ENCODE peak calls at places on chromosomes 12 and 14, in six cellular contexts. J is suprapubic skin; O is stomach; Q is psoas muscle; G is mucosa of descending colon; X is CD4-positive, CD25-positive, alpha-beta regulatory T cell. I is an unnamed sample. For H3K4me1, the result is how much of the 10 kb centered on the place peaks cover.

GRCh38 chr14:54356172-54356571 is 40.6 kb upstream of the CDKN3 start:
- DNase-seq in J (no peak), O (no peak), Q (no peak), G (no peak), X (no peak), I (no peak)

GRCh38 chr12:110282956-110283817 is 2.1 kb downstream of the ATP2A2 start:
- DNase-seq in J (no peak), O (no peak), Q (no peak), G (no peak), X (no peak), I (no peak)

GRCh38 chr14:76673261-76673660 is 88.0 kb upstream of the VASH1 start:
- DNase-seq in J (no peak), O (no peak), Q (no peak), G (no peak), X (no peak), I (no peak)

GRCh38 chr14:80637726-80638619 is 303.6 kb downstream of the CEP128 start:
- DNase-seq in J (no peak), O (no peak), Q (no peak), G (no peak), X (no peak), I (no peak)

GRCh38 chr12:89464974-89465592 is 59.5 kb downstream of the GALNT4 start:
- DNase-seq in J (no peak), O (no peak), Q (no peak), G (no peak), X (no peak), I (no peak)

GRCh38 chr12:5557906-5558305 is 126.0 kb downstream of the NTF3 start:
- DNase-seq in J (no peak), O (no peak), Q (no peak), G (no peak), X (no peak), I (no peak)

GRCh38 chr12:100826323-100826722 is 31.7 kb downstream of the ANO4 start:
- DNase-seq in J (no peak), O (peak), Q (no peak), G (peak), X (no peak), I (peak)

GRCh38 chr12:72144553-72144952 is 127.6 kb upstream of the TRHDE start:
- DNase-seq in J (no peak), O (no peak), Q (no peak), G (no peak), X (no peak), I (no peak)

GRCh38 chr12:8698132-8698829 is 490 bp downstream of the RIMKLB start:
- DNase-seq in J (peak), O (peak), Q (peak), G (peak), X (peak), I (peak)

GRCh38 chr14:73786632-73786941 is 65.0 kb upstream of the PTGR2 start:
- DNase-seq in J (no peak), O (peak), Q (peak), G (peak), X (no peak), I (peak)

GRCh38 chr14:24291446-24292117 is 8.0 kb downstream of the DHRS1 start:
- DNase-seq in J (no peak), O (no peak), Q (no peak), G (no peak), X (no peak), I (no peak)

GRCh38 chr14:50001146-50001998 is 108.5 kb downstream of the ARF6 start:
- DNase-seq in J (peak), O (peak), Q (peak), G (peak), X (peak), I (peak)

GRCh38 chr12:106919910-106920544 is 35.7 kb upstream of the TMEM263 start:
- DNase-seq in J (no peak), O (no peak), Q (no peak), G (peak), X (no peak), I (no peak)

GRCh38 chr14:68292467-68293334 is 473.1 kb downstream of the RAD51B start:
- DNase-seq in J (no peak), O (no peak), Q (no peak), G (peak), X (no peak), I (peak)

GRCh38 chr12:31120392-31121008 is 46.8 kb downstream of the DDX11 start:
- DNase-seq in J (no peak), O (no peak), Q (no peak), G (no peak), X (no peak), I (no peak)

GRCh38 chr12:107488666-107489065 is 196.9 kb upstream of the PWP1 start:
- DNase-seq in J (no peak), O (no peak), Q (no peak), G (no peak), X (no peak), I (no peak)

GRCh38 chr14:92586001-92586947 is 72.7 kb downstream of the RIN3 start:
- DNase-seq in J (no peak), O (no peak), Q (no peak), G (no peak), X (no peak), I (no peak)

GRCh38 chr14:23379331-23380196 is 2.7 kb downstream of the CMTM5 start:
- DNase-seq in J (no peak), O (peak), Q (peak), G (peak), X (peak), I (peak)

GRCh38 chr12:6132496-6132895 is 8.0 kb upstream of the VWF start:
- DNase-seq in J (no peak), O (no peak), Q (no peak), G (no peak), X (no peak), I (no peak)

GRCh38 chr14:75469606-75470237 is 41.9 kb downstream of the JDP2 start:
- DNase-seq in J (peak), O (peak), Q (no peak), G (peak), X (no peak), I (peak)

GRCh38 chr14:96592591-96593388 is 90.6 kb downstream of the PAPOLA start:
- DNase-seq in J (peak), O (peak), Q (peak), G (peak), X (peak), I (no peak)

GRCh38 chr12:19316420-19316819 is 122.9 kb upstream of the AEBP2 start:
- DNase-seq in J (no peak), O (no peak), Q (no peak), G (no peak), X (no peak), I (no peak)

GRCh38 chr14:55223364-55223763 is 32.0 kb upstream of the DLGAP5 start:
- DNase-seq in J (no peak), O (no peak), Q (no peak), G (no peak), X (no peak), I (no peak)

GRCh38 chr12:52837341-52837741 is 3.2 kb upstream of the KRT79 start:
- DNase-seq in J (no peak), O (no peak), Q (no peak), G (no peak), X (no peak), I (no peak)

GRCh38 chr14:101962503-101962874 is 1.9 kb upstream of the DYNC1H1 start:
- DNase-seq in J (peak), O (peak), Q (peak), G (peak), X (no peak), I (peak)

GRCh38 chr12:113467154-113467513 is 4.5 kb downstream of the LHX5 start:
- DNase-seq in J (no peak), O (no peak), Q (no peak), G (no peak), X (no peak), I (no peak)

GRCh38 chr14:53956427-53957201 is at the start of gene BMP4:
- DNase-seq in J (peak), O (peak), Q (peak), G (peak), X (no peak), I (peak)

GRCh38 chr14:65411656-65412188 is 808 bp upstream of the FUT8 start:
- DNase-seq in J (peak), O (peak), Q (peak), G (peak), X (peak), I (peak)

GRCh38 chr12:91833780-91834359 is 311.8 kb downstream of the BTG1 start:
- DNase-seq in J (no peak), O (no peak), Q (no peak), G (no peak), X (no peak), I (no peak)

DNA sequence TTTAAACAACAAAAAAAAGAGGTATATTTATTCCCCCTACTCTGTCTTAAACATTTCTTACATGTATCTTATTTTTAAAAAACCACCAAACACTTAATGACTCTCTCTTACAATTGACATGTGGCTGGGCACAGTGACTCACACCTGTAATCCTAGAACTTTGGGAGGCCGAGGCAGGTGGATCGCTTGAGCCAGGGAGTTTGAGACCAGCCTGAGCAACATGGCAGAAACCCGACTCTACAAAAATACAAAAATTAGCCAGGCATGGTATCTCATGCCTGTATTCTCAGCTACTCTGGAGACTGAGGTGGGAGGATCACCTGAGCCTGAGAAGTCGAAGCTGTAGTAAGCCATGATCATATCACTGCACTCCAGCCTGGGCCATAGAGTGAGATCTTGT is 16.0 kb downstream of the SLC41A2 start:
- DNase-seq in J (no peak), O (no peak), Q (no peak), G (no peak), X (no peak), I (no peak)
- H3K4me1 ChIP-seq in J (under half), O (under half), Q (under half), G (under half), X (under half), I (under half)

GRCh38 chr12:27619308-27619707 is 76.9 kb upstream of the REP15 start:
- DNase-seq in J (no peak), O (no peak), Q (no peak), G (no peak), X (no peak), I (no peak)

GRCh38 chr12:27620121-27620520 is 76.1 kb upstream of the REP15 start:
- DNase-seq in J (no peak), O (no peak), Q (no peak), G (no peak), X (no peak), I (no peak)

GRCh38 chr12:27615331-27615891 is 80.8 kb upstream of the REP15 start:
- DNase-seq in J (no peak), O (no peak), Q (no peak), G (no peak), X (no peak), I (no peak)

GRCh38 chr12:27616356-27617150 is 79.7 kb upstream of the REP15 start:
- DNase-seq in J (no peak), O (no peak), Q (no peak), G (no peak), X (no peak), I (peak)

DNA sequence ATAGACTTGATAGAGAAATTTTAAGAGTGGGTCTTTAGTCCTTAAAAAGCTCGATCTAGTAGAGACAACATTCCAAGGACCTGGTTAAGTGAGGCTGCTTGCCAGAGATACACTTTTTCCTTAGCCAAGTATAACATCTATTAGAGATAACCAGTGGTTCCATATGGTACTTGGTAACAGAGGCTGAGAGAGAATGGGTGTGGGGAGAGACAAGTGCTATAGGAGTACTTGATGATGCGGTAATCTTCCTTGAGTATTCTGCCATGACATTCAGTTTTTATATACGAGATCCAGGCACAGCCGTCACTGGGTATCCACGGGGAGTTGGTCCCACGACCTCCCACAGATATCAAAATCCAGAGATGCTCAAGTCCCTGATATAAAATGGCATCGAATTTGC is 77.4 kb upstream of the REP15 start:
- DNase-seq in J (no peak), O (no peak), Q (no peak), G (no peak), X (no peak), I (no peak)
- H3K4me1 ChIP-seq in J (under half), O (half or more), Q (under half), G (under half), X (under half), I (under half)

DNA sequence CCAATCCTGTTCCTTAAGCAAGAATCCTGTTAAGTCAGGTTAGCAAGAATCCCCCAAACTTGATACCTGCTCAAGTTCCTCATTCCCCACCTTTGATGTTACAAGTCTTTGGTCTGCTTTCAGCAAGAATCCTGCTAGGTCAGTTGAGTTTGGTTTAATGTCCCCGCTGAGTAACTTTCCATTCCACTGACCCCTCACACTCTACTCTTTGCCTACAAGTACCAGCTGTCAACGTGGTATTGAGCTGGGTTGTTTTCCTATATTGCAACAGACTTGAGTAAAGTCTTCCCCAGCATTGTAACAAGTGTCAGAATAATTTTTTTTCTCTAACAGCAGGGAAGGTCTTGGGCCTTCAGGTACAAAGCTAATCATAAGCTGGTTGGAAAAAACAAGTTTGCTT is 6.3 kb downstream of the PPM1H start:
- DNase-seq in J (no peak), O (no peak), Q (no peak), G (no peak), X (no peak), I (no peak)
- H3K4me1 ChIP-seq in J (under half), O (under half), Q (under half), G (under half), X (under half), I (under half)

GRCh38 chr12:131987552-131987951 is 37.8 kb downstream of the EP400 start:
- DNase-seq in J (no peak), O (no peak), Q (no peak), G (no peak), X (no peak), I (no peak)
- H3K4me1 ChIP-seq in J (under half), O (under half), Q (under half), G (under half), X (under half), I (under half)

GRCh38 chr12:104588048-104588942 is 131.5 kb downstream of the CHST11 start:
- DNase-seq in J (no peak), O (no peak), Q (no peak), G (no peak), X (no peak), I (peak)
- H3K4me1 ChIP-seq in J (under half), O (under half), Q (under half), G (under half), X (under half), I (under half)

GRCh38 chr14:32366995-32367394 is 37.9 kb downstream of the AKAP6 start:
- DNase-seq in J (no peak), O (no peak), Q (no peak), G (no peak), X (no peak), I (no peak)
- H3K4me1 ChIP-seq in J (under half), O (under half), Q (under half), G (under half), X (under half), I (under half)

GRCh38 chr14:103495854-103496253 is 26.8 kb downstream of the CKB start:
- DNase-seq in J (peak), O (no peak), Q (no peak), G (no peak), X (no peak), I (no peak)

GRCh38 chr14:103491691-103492090 is 30.9 kb downstream of the CKB start:
- DNase-seq in J (no peak), O (no peak), Q (no peak), G (no peak), X (no peak), I (no peak)

GRCh38 chr14:103488960-103489359 is 33.7 kb downstream of the CKB start:
- DNase-seq in J (no peak), O (no peak), Q (no peak), G (no peak), X (no peak), I (no peak)

GRCh38 chr14:103492156-103492555 is 30.5 kb downstream of the CKB start:
- DNase-seq in J (no peak), O (no peak), Q (no peak), G (no peak), X (no peak), I (no peak)

DNA sequence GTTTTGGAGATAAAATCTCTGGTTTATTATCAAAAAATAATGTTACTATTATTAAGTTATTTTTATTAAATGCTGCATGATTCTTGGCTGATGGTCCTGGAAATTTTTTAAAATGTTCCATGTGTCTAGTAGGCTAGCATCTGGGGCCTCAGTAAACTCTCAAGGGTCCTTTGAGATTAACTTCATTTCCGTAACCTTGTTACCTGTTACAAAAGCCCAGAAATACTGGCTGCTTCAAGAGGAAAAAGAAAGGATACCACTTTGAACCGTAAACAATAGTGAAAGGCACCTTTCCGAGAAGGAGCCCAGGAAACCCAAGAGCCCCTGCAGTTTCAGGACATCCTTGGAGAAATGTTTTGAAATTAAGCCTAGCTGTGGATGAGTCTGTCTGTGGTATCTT is 30.1 kb downstream of the CKB start:
- DNase-seq in J (no peak), O (no peak), Q (no peak), G (no peak), X (no peak), I (no peak)
- H3K4me1 ChIP-seq in J (under half), O (under half), Q (half or more), G (under half), X (under half), I (under half)

I was measured in thyroid gland.